ENCODE peak calls at places on chromosomes 11 and 22, in five cellular contexts. One of them, this sample, is unnamed.

GRCh38 chr22:36352775-36353507 is 34.8 kb downstream of the MYH9 start:
- DNase-seq in tibial nerve: peak
- DNase-seq in GM23248: no peak
- DNase-seq in activated CD8-positive, alpha-beta memory T cell treated with anti-CD3 and anti-CD28 coated beads, Interleukin-2, amount 10 ng/mL, durations not matched to agents 7 days and 5 days: peak
- DNase-seq in effector memory CD4-positive, alpha-beta T cell: no peak
- DNase-seq in this sample: no peak

GRCh38 chr22:36871669-36872081 is 10.9 kb downstream of the NCF4 start:
- DNase-seq in tibial nerve: no peak
- DNase-seq in GM23248: peak
- DNase-seq in activated CD8-positive, alpha-beta memory T cell treated with anti-CD3 and anti-CD28 coated beads, Interleukin-2, amount 10 ng/mL, durations not matched to agents 7 days and 5 days: no peak
- DNase-seq in effector memory CD4-positive, alpha-beta T cell: no peak
- DNase-seq in this sample: no peak

GRCh38 chr11:83818349-83818748 is 532.2 kb upstream of the CCDC90B start:
- DNase-seq in tibial nerve: no peak
- DNase-seq in GM23248: peak
- DNase-seq in activated CD8-positive, alpha-beta memory T cell treated with anti-CD3 and anti-CD28 coated beads, Interleukin-2, amount 10 ng/mL, durations not matched to agents 7 days and 5 days: no peak
- DNase-seq in effector memory CD4-positive, alpha-beta T cell: no peak
- DNase-seq in this sample: no peak

GRCh38 chr11:32325725-32326124 is 109.6 kb downstream of the WT1 start:
- DNase-seq in tibial nerve: no peak
- DNase-seq in GM23248: no peak
- DNase-seq in activated CD8-positive, alpha-beta memory T cell treated with anti-CD3 and anti-CD28 coated beads, Interleukin-2, amount 10 ng/mL, durations not matched to agents 7 days and 5 days: no peak
- DNase-seq in effector memory CD4-positive, alpha-beta T cell: no peak
- DNase-seq in this sample: no peak

GRCh38 chr22:37202706-37203105 is 9.6 kb downstream of the SSTR3 start:
- DNase-seq in tibial nerve: no peak
- DNase-seq in GM23248: no peak
- DNase-seq in activated CD8-positive, alpha-beta memory T cell treated with anti-CD3 and anti-CD28 coated beads, Interleukin-2, amount 10 ng/mL, durations not matched to agents 7 days and 5 days: no peak
- DNase-seq in effector memory CD4-positive, alpha-beta T cell: no peak
- DNase-seq in this sample: no peak

GRCh38 chr11:118224512-118225180 is at the start of gene JAML:
- DNase-seq in tibial nerve: no peak
- DNase-seq in GM23248: no peak
- DNase-seq in activated CD8-positive, alpha-beta memory T cell treated with anti-CD3 and anti-CD28 coated beads, Interleukin-2, amount 10 ng/mL, durations not matched to agents 7 days and 5 days: peak
- DNase-seq in effector memory CD4-positive, alpha-beta T cell: peak
- DNase-seq in this sample: no peak

GRCh38 chr11:111982019-111982464 is 43.2 kb upstream of the DLAT start:
- DNase-seq in tibial nerve: peak
- DNase-seq in GM23248: peak
- DNase-seq in activated CD8-positive, alpha-beta memory T cell treated with anti-CD3 and anti-CD28 coated beads, Interleukin-2, amount 10 ng/mL, durations not matched to agents 7 days and 5 days: peak
- DNase-seq in effector memory CD4-positive, alpha-beta T cell: peak
- DNase-seq in this sample: peak

GRCh38 chr11:120441592-120441991 is 70.0 kb upstream of the GRIK4 start:
- DNase-seq in tibial nerve: no peak
- DNase-seq in GM23248: no peak
- DNase-seq in activated CD8-positive, alpha-beta memory T cell treated with anti-CD3 and anti-CD28 coated beads, Interleukin-2, amount 10 ng/mL, durations not matched to agents 7 days and 5 days: no peak
- DNase-seq in effector memory CD4-positive, alpha-beta T cell: no peak
- DNase-seq in this sample: no peak

GRCh38 chr11:132312616-132313210 is 942.3 kb downstream of the NTM start:
- DNase-seq in tibial nerve: no peak
- DNase-seq in GM23248: peak
- DNase-seq in activated CD8-positive, alpha-beta memory T cell treated with anti-CD3 and anti-CD28 coated beads, Interleukin-2, amount 10 ng/mL, durations not matched to agents 7 days and 5 days: no peak
- DNase-seq in effector memory CD4-positive, alpha-beta T cell: no peak
- DNase-seq in this sample: peak

GRCh38 chr11:27218498-27219038 is 144.4 kb downstream of the CCDC34 start:
- DNase-seq in tibial nerve: no peak
- DNase-seq in GM23248: peak
- DNase-seq in activated CD8-positive, alpha-beta memory T cell treated with anti-CD3 and anti-CD28 coated beads, Interleukin-2, amount 10 ng/mL, durations not matched to agents 7 days and 5 days: no peak
- DNase-seq in effector memory CD4-positive, alpha-beta T cell: no peak
- DNase-seq in this sample: peak

GRCh38 chr11:13141731-13142724 is 132.9 kb downstream of the RASSF10 start:
- DNase-seq in tibial nerve: no peak
- DNase-seq in GM23248: no peak
- DNase-seq in activated CD8-positive, alpha-beta memory T cell treated with anti-CD3 and anti-CD28 coated beads, Interleukin-2, amount 10 ng/mL, durations not matched to agents 7 days and 5 days: no peak
- DNase-seq in effector memory CD4-positive, alpha-beta T cell: no peak
- DNase-seq in this sample: no peak

GRCh38 chr11:47406896-47407745 is 1.3 kb upstream of the SLC39A13 start:
- DNase-seq in tibial nerve: no peak
- DNase-seq in GM23248: peak
- DNase-seq in activated CD8-positive, alpha-beta memory T cell treated with anti-CD3 and anti-CD28 coated beads, Interleukin-2, amount 10 ng/mL, durations not matched to agents 7 days and 5 days: no peak
- DNase-seq in effector memory CD4-positive, alpha-beta T cell: no peak
- DNase-seq in this sample: no peak

GRCh38 chr11:1770528-1770927 is 6.8 kb upstream of the CTSD start:
- DNase-seq in tibial nerve: no peak
- DNase-seq in GM23248: no peak
- DNase-seq in activated CD8-positive, alpha-beta memory T cell treated with anti-CD3 and anti-CD28 coated beads, Interleukin-2, amount 10 ng/mL, durations not matched to agents 7 days and 5 days: no peak
- DNase-seq in effector memory CD4-positive, alpha-beta T cell: no peak
- DNase-seq in this sample: no peak

GRCh38 chr11:108496643-108497256 is 1.4 kb downstream of the POGLUT3 start:
- DNase-seq in tibial nerve: no peak
- DNase-seq in GM23248: peak
- DNase-seq in activated CD8-positive, alpha-beta memory T cell treated with anti-CD3 and anti-CD28 coated beads, Interleukin-2, amount 10 ng/mL, durations not matched to agents 7 days and 5 days: no peak
- DNase-seq in effector memory CD4-positive, alpha-beta T cell: no peak
- DNase-seq in this sample: peak